ENCODE peak calls at places on chromosomes 13 and 19, in six cellular contexts. I is PC-3, W is GM23248, V is Karpas-422, C is K562, T is IMR-90. U is an unnamed sample.

GRCh38 chr19:51921949-51922348 is 5.3 kb upstream of the ZNF613 start:
- DNase-seq in V (no peak), C (peak; percentile 29), I (no peak), W (no peak), T (no peak), U (no peak)

GRCh38 chr13:44263920-44264610 is 109.6 kb upstream of the SERP2 start:
- DNase-seq in I (no peak), V (no peak), T (peak; percentile 20), C (no peak), W (peak; percentile 15), U (peak; percentile 47)

GRCh38 chr13:44064376-44064775 is 184.7 kb downstream of the LACC1 start:
- DNase-seq in W (no peak), V (no peak), T (no peak), I (no peak), C (no peak), U (no peak)

GRCh38 chr19:13597625-13598024 is 91.3 kb upstream of the CACNA1A start:
- DNase-seq in W (peak; percentile 85), V (peak; percentile 87), T (peak; percentile 74), C (peak; percentile 78), I (peak; percentile 83), U (peak; percentile 45)

GRCh38 chr19:40702337-40703012 is 12.0 kb upstream of the NUMBL start:
- DNase-seq in T (no peak), V (peak; percentile 44), I (peak; percentile 29), W (peak; percentile 24), C (peak; percentile 89), U (no peak)

GRCh38 chr13:103275079-103275478 is 208.9 kb upstream of the SLC10A2 start:
- DNase-seq in T (no peak), V (no peak), C (no peak), W (no peak), I (no peak), U (no peak)

GRCh38 chr19:47820410-47820809 is 1.3 kb upstream of the CRX start:
- DNase-seq in W (no peak), T (no peak), I (no peak), C (no peak), V (no peak), U (no peak)

GRCh38 chr19:35557539-35558399 is 5.7 kb downstream of the ATP4A start:
- DNase-seq in V (no peak), W (peak; percentile 55), T (peak; percentile 33), C (peak; percentile 91), I (no peak), U (peak; percentile 25)

GRCh38 chr19:50195224-50195623 is 8.2 kb upstream of the MYH14 start:
- DNase-seq in W (no peak), V (no peak), C (no peak), I (no peak), T (no peak), U (no peak)

GRCh38 chr13:42275098-42275471 is 3.1 kb downstream of the AKAP11 start:
- DNase-seq in T (no peak), I (no peak), C (no peak), V (peak; percentile 95), W (peak; percentile 24), U (no peak)

GRCh38 chr13:84487681-84488080 is 605.4 kb upstream of the SLITRK1 start:
- DNase-seq in C (no peak), I (no peak), T (no peak), W (no peak), V (no peak), U (no peak)

GRCh38 chr19:6678690-6679109 is 8.7 kb upstream of the TNFSF14 start:
- DNase-seq in C (no peak), T (no peak), W (peak; percentile 78), V (no peak), I (peak; percentile 79), U (peak; percentile 22)

GRCh38 chr19:769610-770009 is 18.7 kb downstream of the MISP start:
- DNase-seq in C (no peak), W (no peak), T (no peak), I (no peak), V (no peak), U (no peak)

GRCh38 chr19:41926861-41927809 is 1.1 kb downstream of the ERFL start:
- DNase-seq in I (no peak), V (no peak), T (no peak), W (no peak), C (no peak), U (no peak)

GRCh38 chr19:51687791-51688664 is 5.1 kb upstream of the SPACA6 start:
- DNase-seq in I (peak; percentile 62), T (peak; percentile 44), C (peak; percentile 67), W (peak; percentile 86), V (no peak), U (peak; percentile 45)

GRCh38 chr19:934865-935422 is 9.1 kb downstream of the ARID3A start:
- DNase-seq in I (peak; percentile 68), C (no peak), T (peak; percentile 49), W (peak; percentile 71), V (no peak), U (peak; percentile 57)

GRCh38 chr19:45906221-45906620 is 3.8 kb upstream of the MYPOP start:
- DNase-seq in V (no peak), I (peak; percentile 47), T (peak; percentile 48), C (no peak), W (peak; percentile 74), U (no peak)

GRCh38 chr13:98328511-98328910 is 151.4 kb upstream of the RNF113B start:
- DNase-seq in W (no peak), I (no peak), V (no peak), C (no peak), T (no peak), U (no peak)

GRCh38 chr19:32287811-32288227 is 57.6 kb upstream of the ZNF507 start:
- DNase-seq in V (peak; percentile 67), I (peak; percentile 60), T (peak; percentile 61), C (peak; percentile 78), W (peak; percentile 76), U (peak; percentile 2)

GRCh38 chr13:26813626-26814348 is 53.2 kb upstream of the GPR12 start:
- DNase-seq in C (no peak), W (no peak), V (no peak), T (no peak), I (no peak), U (no peak)

GRCh38 chr19:53193534-53194222 is 520 bp upstream of the ZNF665 start:
- DNase-seq in T (no peak), I (no peak), C (no peak), W (no peak), V (no peak), U (no peak)

GRCh38 chr19:45050036-45050435 is 11.2 kb downstream of the CLASRP start:
- DNase-seq in I (no peak), W (peak; percentile 12), T (no peak), V (no peak), C (no peak), U (no peak)

GRCh38 chr13:110448230-110448629 is 113.3 kb downstream of the RAB20 start:
- DNase-seq in I (peak; percentile 92), W (peak; percentile 38), C (no peak), V (no peak), T (peak; percentile 86), U (peak; percentile 90)

GRCh38 chr19:44891016-44891882 is at the start of gene TOMM40:
- DNase-seq in V (peak; percentile 75), W (peak; percentile 100), C (no peak), T (peak; percentile 100), I (no peak), U (peak; percentile 98)

DNA sequence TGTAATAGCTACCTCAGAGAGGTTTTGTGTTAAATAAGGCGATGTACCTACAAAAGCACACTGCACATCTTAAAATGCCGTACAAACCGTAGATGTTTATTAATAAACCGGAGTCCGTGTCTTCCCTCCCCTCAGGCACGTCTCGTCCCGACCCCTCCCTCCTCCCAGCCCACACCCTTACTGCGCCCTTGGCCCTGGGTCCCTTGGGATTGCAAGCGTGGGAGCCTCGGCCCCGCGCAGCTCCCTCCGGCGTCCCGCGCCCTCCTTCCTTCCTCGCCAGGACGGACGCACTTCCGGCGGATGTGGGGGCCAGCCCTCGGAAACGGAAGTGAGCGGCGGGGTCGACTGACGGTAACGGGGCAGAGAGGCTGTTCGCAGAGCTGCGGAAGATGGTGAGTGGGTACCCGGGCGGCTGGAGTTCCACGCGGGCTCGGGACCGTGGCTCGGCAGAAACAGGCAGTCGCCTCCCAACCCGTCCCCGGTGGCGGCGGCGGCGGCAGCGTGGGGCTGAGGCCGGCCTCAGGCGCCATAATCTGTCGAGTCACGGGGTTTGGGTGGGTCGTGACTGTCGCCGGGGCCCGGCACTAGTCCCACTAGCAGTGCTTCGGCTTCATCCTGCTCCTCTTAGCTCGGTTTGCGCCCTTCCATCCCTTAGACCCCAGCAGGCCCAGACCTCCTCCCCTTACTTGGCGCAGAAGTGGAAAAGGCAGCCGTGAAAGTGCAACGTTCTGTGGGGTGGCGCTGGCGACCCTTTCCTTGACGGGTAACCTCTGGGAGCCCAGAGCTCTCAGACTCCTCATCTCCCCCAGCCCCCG is at the start of gene POMP:
- DNase-seq in C (peak; percentile 91), W (peak; percentile 98), I (peak; percentile 86), V (peak; percentile 99), T (peak; percentile 95), U (peak; percentile 89)
- H3K4me3 ChIP-seq in C (peak within 1 kb of the TSS; percentile 95), W (peak within 1 kb of the TSS; percentile 99), I (peak within 1 kb of the TSS; percentile 91), V (peak within 1 kb of the TSS; percentile 91), T (peak within 1 kb of the TSS; percentile 93), U (peak within 1 kb of the TSS; percentile 99)

DNA sequence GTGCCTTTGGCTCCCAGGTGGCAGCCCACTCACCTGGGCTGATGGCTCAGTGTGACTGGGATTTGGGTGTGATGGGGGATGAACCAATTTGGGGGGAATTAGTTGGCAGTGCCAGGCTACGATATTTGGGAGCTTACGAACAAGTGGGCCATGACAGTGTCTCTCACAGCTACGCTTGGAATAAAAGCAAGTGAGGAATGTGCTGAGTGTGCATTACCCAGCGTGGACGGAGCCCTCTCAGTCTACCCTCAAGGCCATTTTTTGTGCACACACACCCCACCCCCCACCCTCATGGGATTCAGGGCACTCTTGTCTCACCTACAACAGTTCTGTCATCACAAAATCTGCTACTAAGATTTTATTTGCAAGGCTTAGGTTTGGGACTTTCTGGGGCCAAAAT is 329.1 kb downstream of the NDFIP2 start:
- DNase-seq in V (no peak), C (no peak), I (no peak), T (no peak), W (no peak), U (no peak)
- H3K9ac ChIP-seq in V (no peak overlapping the region), C (no peak overlapping the region), I (no peak overlapping the region), T (no peak overlapping the region), W (no peak overlapping the region), U (no peak overlapping the region)

GRCh38 chr13:113883314-113883811 is 19.5 kb upstream of the GAS6 start:
- DNase-seq in T (no peak), W (no peak), V (no peak), C (peak; percentile 14), I (no peak), U (no peak)
- H3K4me3 ChIP-seq in T (no peak overlapping the region), W (no peak overlapping the region), V (no peak overlapping the region), C (no peak overlapping the region), I (no peak overlapping the region), U (no peak overlapping the region)

DNA sequence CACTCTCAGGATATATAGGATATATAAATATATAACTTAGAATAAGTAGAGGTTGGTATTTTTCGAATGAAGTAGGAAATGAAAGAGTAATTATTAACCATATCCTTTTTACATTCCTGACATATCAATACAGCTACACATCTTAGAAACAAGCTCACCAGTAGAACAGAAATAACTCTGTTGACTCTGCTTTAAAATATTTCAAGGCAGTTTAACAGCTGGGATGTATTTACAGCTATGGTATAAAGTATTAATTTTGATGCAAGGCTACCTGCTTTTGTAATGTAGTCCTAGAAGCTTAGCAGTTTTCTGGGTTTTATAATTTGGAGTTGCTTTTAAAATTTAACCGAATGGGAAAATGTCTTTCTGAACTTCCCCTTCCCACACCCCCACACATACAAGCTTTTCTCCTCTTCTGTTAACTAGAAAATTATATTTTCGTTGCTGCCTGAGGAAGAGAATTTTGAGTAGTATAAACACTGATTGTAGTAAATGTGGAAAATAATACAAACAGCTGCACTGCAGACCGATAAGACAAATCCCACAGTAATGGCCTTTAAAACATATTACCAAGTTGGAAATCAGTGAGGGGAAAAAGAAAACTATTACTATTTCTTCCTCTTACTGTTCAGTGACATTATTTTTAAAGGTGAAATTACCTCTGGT is 147.7 kb downstream of the GGACT start:
- DNase-seq in I (no peak), V (no peak), W (peak; percentile 65), C (no peak), T (peak; percentile 75), U (peak; percentile 68)
- H3K9ac ChIP-seq in I (no peak overlapping the region), V (no peak overlapping the region), W (peak overlapping the region; percentile 19), C (no peak overlapping the region), T (no peak overlapping the region), U (peak overlapping the region; percentile 63)

U was measured in astrocyte.